ENCODE peak calls at places on chromosomes 3 and 15, in nine cellular contexts. J is GM03348; T is CD8-positive, alpha-beta memory T cell; D is GM23338; A is omental fat pad; V is naive thymus-derived CD8-positive, alpha-beta T cell; U is cardiac septum; Y is H9; Q is AG09319. N is an unnamed sample.
A peak's percentile ranks its signal among the peaks of the same experiment; 100 is the strongest.

GRCh38 chr15:69143756-69144436 is 16.5 kb upstream of the GLCE start:
- DNase-seq in J (no peak), T (no peak), D (no peak), A (no peak), V (no peak), U (no peak), Y (no peak), Q (no peak), N (no peak)

GRCh38 chr3:141530133-141530768 is 43.4 kb downstream of the RASA2 start:
- DNase-seq in J (peak; percentile 54), T (peak; percentile 32), D (no peak), A (no peak), V (peak; percentile 35), U (no peak), Y (no peak), Q (peak; percentile 44), N (peak; percentile 62)

GRCh38 chr3:73259291-73259690 is 197.8 kb downstream of the EBLN2 start:
- DNase-seq in J (no peak), T (no peak), D (no peak), A (no peak), V (no peak), U (no peak), Y (no peak), Q (no peak), N (no peak)

GRCh38 chr15:67967871-67968423 is 86.2 kb upstream of the PIAS1 start:
- DNase-seq in J (peak; percentile 74), T (no peak), D (peak; percentile 91), A (peak; percentile 47), V (peak; percentile 1), U (peak; percentile 84), Y (peak; percentile 82), Q (peak; percentile 20), N (peak; percentile 57)

GRCh38 chr15:55253580-55253979 is 36.0 kb downstream of the RAB27A start:
- DNase-seq in J (peak; percentile 68), T (no peak), D (no peak), A (no peak), V (no peak), U (no peak), Y (no peak), Q (peak; percentile 32), N (peak; percentile 56)

GRCh38 chr15:27545494-27546255 is 553.4 kb downstream of the OCA2 start:
- DNase-seq in J (no peak), T (no peak), D (no peak), A (no peak), V (no peak), U (no peak), Y (no peak), Q (no peak), N (no peak)

GRCh38 chr3:39440316-39440715 is 27.2 kb upstream of the MOBP start:
- DNase-seq in J (no peak), T (no peak), D (no peak), A (no peak), V (no peak), U (no peak), Y (no peak), Q (no peak), N (no peak)

GRCh38 chr15:82804575-82804949 is 1.3 kb downstream of the FSD2 start:
- DNase-seq in J (no peak), T (no peak), D (no peak), A (no peak), V (no peak), U (no peak), Y (no peak), Q (no peak), N (no peak)

GRCh38 chr15:82538961-82539689 is 1.1 kb downstream of the RPS17 start:
- DNase-seq in J (peak; percentile 43), T (no peak), D (peak; percentile 34), A (no peak), V (no peak), U (no peak), Y (no peak), Q (no peak), N (no peak)

GRCh38 chr15:85545757-85546156 is 165.4 kb downstream of the AKAP13 start:
- DNase-seq in J (no peak), T (no peak), D (no peak), A (no peak), V (no peak), U (no peak), Y (no peak), Q (no peak), N (no peak)

GRCh38 chr3:185371683-185372082 is 8.7 kb downstream of the MAP3K13 start:
- DNase-seq in J (no peak), T (no peak), D (no peak), A (no peak), V (no peak), U (no peak), Y (no peak), Q (no peak), N (no peak)

GRCh38 chr3:62051506-62051905 is 321.8 kb downstream of the FEZF2 start:
- DNase-seq in J (no peak), T (no peak), D (peak; percentile 67), A (no peak), V (no peak), U (no peak), Y (no peak), Q (no peak), N (peak; percentile 17)

GRCh38 chr15:64014995-64015394 is 31.3 kb downstream of the DAPK2 start:
- DNase-seq in J (no peak), T (no peak), D (no peak), A (no peak), V (no peak), U (no peak), Y (no peak), Q (no peak), N (no peak)

GRCh38 chr15:73305331-73306211 is 63.2 kb downstream of the HCN4 start:
- DNase-seq in J (peak; percentile 75), T (no peak), D (peak; percentile 89), A (no peak), V (no peak), U (no peak), Y (peak; percentile 74), Q (peak; percentile 16), N (peak; percentile 66)

GRCh38 chr15:66184492-66184891 is 69.1 kb downstream of the MEGF11 start:
- DNase-seq in J (no peak), T (no peak), D (no peak), A (no peak), V (no peak), U (no peak), Y (no peak), Q (no peak), N (no peak)

GRCh38 chr3:146501752-146502151 is 32.4 kb upstream of the PLSCR2 start:
- DNase-seq in J (no peak), T (no peak), D (no peak), A (no peak), V (no peak), U (no peak), Y (no peak), Q (no peak), N (no peak)

GRCh38 chr3:101602731-101603130 is 28.8 kb downstream of the PCNP start:
- DNase-seq in J (no peak), T (no peak), D (no peak), A (no peak), V (no peak), U (no peak), Y (no peak), Q (no peak), N (no peak)

GRCh38 chr3:66317750-66318366 is 97.1 kb downstream of the SLC25A26 start:
- DNase-seq in J (no peak), T (no peak), D (no peak), A (no peak), V (no peak), U (no peak), Y (no peak), Q (no peak), N (no peak)

GRCh38 chr3:71784914-71785593 is at the start of gene PROK2:
- DNase-seq in J (peak; percentile 36), T (peak; percentile 8), D (peak; percentile 77), A (no peak), V (peak; percentile 6), U (no peak), Y (peak; percentile 52), Q (no peak), N (no peak)

GRCh38 chr3:125683067-125683844 is 88.0 kb upstream of the OSBPL11 start:
- DNase-seq in J (no peak), T (no peak), D (no peak), A (no peak), V (no peak), U (no peak), Y (no peak), Q (no peak), N (no peak)

GRCh38 chr3:114127517-114127916 is 51.3 kb downstream of the DRD3 start:
- DNase-seq in J (no peak), T (no peak), D (no peak), A (no peak), V (no peak), U (no peak), Y (no peak), Q (no peak), N (peak; percentile 51)

GRCh38 chr3:124510290-124510689 is 220.0 kb upstream of the UMPS start:
- DNase-seq in J (peak; percentile 69), T (no peak), D (no peak), A (no peak), V (no peak), U (no peak), Y (no peak), Q (no peak), N (no peak)

GRCh38 chr3:192130534-192131132 is 596.7 kb downstream of the FGF12 start:
- DNase-seq in J (peak; percentile 19), T (no peak), D (peak; percentile 75), A (no peak), V (no peak), U (no peak), Y (peak; percentile 50), Q (no peak), N (peak; percentile 72)

GRCh38 chr3:111292117-111292516 is 220.5 kb downstream of the NECTIN3 start:
- DNase-seq in J (no peak), T (no peak), D (no peak), A (no peak), V (no peak), U (no peak), Y (no peak), Q (no peak), N (no peak)

GRCh38 chr3:158539414-158540014 is 31.5 kb upstream of the MLF1 start:
- DNase-seq in J (peak; percentile 31), T (peak; percentile 18), D (peak; percentile 82), A (peak; percentile 26), V (peak; percentile 19), U (no peak), Y (no peak), Q (no peak), N (peak; percentile 49)

GRCh38 chr3:67349551-67350174 is 304.7 kb downstream of the SUCLG2 start:
- DNase-seq in J (no peak), T (no peak), D (no peak), A (no peak), V (no peak), U (no peak), Y (no peak), Q (no peak), N (no peak)

GRCh38 chr3:65400893-65401292 is 637.8 kb downstream of the MAGI1 start:
- DNase-seq in J (no peak), T (no peak), D (peak; percentile 78), A (no peak), V (no peak), U (no peak), Y (no peak), Q (no peak), N (no peak)

GRCh38 chr3:57060089-57060829 is at the start of gene SPATA12:
- DNase-seq in J (peak; percentile 95), T (no peak), D (peak; percentile 92), A (no peak), V (no peak), U (peak; percentile 84), Y (peak; percentile 97), Q (peak; percentile 38), N (peak; percentile 89)

GRCh38 chr3:48855681-48856447 is 8.2 kb upstream of the PRKAR2A start:
- DNase-seq in J (no peak), T (no peak), D (no peak), A (no peak), V (no peak), U (peak; percentile 38), Y (no peak), Q (no peak), N (no peak)

GRCh38 chr3:134074790-134075567 is 45.3 kb upstream of the SLCO2A1 start:
- DNase-seq in J (no peak), T (no peak), D (no peak), A (no peak), V (no peak), U (peak; percentile 56), Y (no peak), Q (no peak), N (no peak)

GRCh38 chr3:3200632-3201212 is 21.2 kb upstream of the CRBN start:
- DNase-seq in J (peak; percentile 65), T (no peak), D (peak; percentile 85), A (no peak), V (peak; percentile 15), U (no peak), Y (peak; percentile 50), Q (peak; percentile 11), N (peak; percentile 79)

N was measured in H4.